ENCODE peak calls at places on chromosomes 4 and X, in ten cellular contexts. Q, E, Z, V, D, J, K, R, Y and M are unnamed samples. For H3K9me3, the result is how much of the 10 kb centered on the place peaks cover.

GRCh38 chr4:32462944-32463343 is 1742.8 kb downstream of the PCDH7 start:
- DNase-seq in Q (no peak), E (no peak), Z (no peak), V (peak), D (no peak), J (no peak), K (no peak), R (no peak), Y (no peak), M (no peak)

GRCh38 chrX:102985182-102985581 is 48.1 kb downstream of the RAB40AL start:
- DNase-seq in Q (no peak), E (no peak), Z (no peak), V (no peak), D (no peak), J (no peak), K (no peak), R (no peak), Y (no peak), M (no peak)

GRCh38 chrX:123108513-123109427 is 75.3 kb upstream of the GRIA3 start:
- DNase-seq in Q (no peak), E (no peak), Z (no peak), V (no peak), D (no peak), J (no peak), K (no peak), R (no peak), Y (no peak), M (no peak)

GRCh38 chr4:186020793-186021407 is 48.1 kb upstream of the TLR3 start:
- DNase-seq in Q (no peak), E (no peak), Z (no peak), V (no peak), D (no peak), J (no peak), K (no peak), R (no peak), Y (no peak), M (no peak)

GRCh38 chrX:43239356-43239755 is 416.7 kb upstream of the MAOA start:
- DNase-seq in Q (no peak), E (no peak), Z (no peak), V (no peak), D (no peak), J (no peak), K (no peak), R (no peak), Y (no peak), M (no peak)

GRCh38 chrX:138877746-138878145 is 166.2 kb upstream of the FGF13 start:
- DNase-seq in Q (no peak), E (no peak), Z (peak), V (no peak), D (no peak), J (no peak), K (no peak), R (no peak), Y (no peak), M (no peak)

GRCh38 chr4:6020633-6021032 is 2.4 kb upstream of the C4orf50 start:
- DNase-seq in Q (no peak), E (no peak), Z (no peak), V (no peak), D (no peak), J (no peak), K (no peak), R (no peak), Y (no peak), M (peak)

GRCh38 chr4:73499996-73500765 is 18.6 kb downstream of the AFM start:
- DNase-seq in Q (no peak), E (no peak), Z (no peak), V (no peak), D (no peak), J (peak), K (no peak), R (no peak), Y (peak), M (no peak)

GRCh38 chr4:10162341-10163000 is 45.9 kb upstream of the WDR1 start:
- DNase-seq in Q (no peak), E (no peak), Z (no peak), V (no peak), D (no peak), J (no peak), K (no peak), R (no peak), Y (peak), M (no peak)

GRCh38 chr4:7396186-7396585 is 38.5 kb downstream of the PSAPL1 start:
- DNase-seq in Q (no peak), E (no peak), Z (no peak), V (no peak), D (no peak), J (no peak), K (no peak), R (no peak), Y (no peak), M (no peak)

GRCh38 chr4:177557416-177557815 is 115.2 kb upstream of the AGA start:
- DNase-seq in Q (no peak), E (no peak), Z (no peak), V (no peak), D (no peak), J (no peak), K (no peak), R (no peak), Y (no peak), M (peak)

GRCh38 chr4:16205298-16206164 is 20.7 kb downstream of the TAPT1 start:
- DNase-seq in Q (peak), E (no peak), Z (no peak), V (peak), D (no peak), J (peak), K (peak), R (no peak), Y (peak), M (no peak)

GRCh38 chr4:8118531-8118930 is 40.1 kb downstream of the ABLIM2 start:
- DNase-seq in Q (no peak), E (no peak), Z (no peak), V (no peak), D (no peak), J (no peak), K (no peak), R (no peak), Y (no peak), M (peak)

GRCh38 chr4:137688651-137689050 is 156.4 kb upstream of the PCDH18 start:
- DNase-seq in Q (no peak), E (no peak), Z (no peak), V (no peak), D (no peak), J (no peak), K (no peak), R (no peak), Y (no peak), M (no peak)

GRCh38 chrX:53631156-53631555 is 55.4 kb downstream of the HUWE1 start:
- DNase-seq in Q (no peak), E (no peak), Z (peak), V (no peak), D (no peak), J (peak), K (no peak), R (no peak), Y (no peak), M (no peak)
- H3K9me3 ChIP-seq in Q (under half), E (under half), Z (under half), V (under half), D (under half), J (under half), K (under half), R (under half), Y (under half), M (under half)

DNA sequence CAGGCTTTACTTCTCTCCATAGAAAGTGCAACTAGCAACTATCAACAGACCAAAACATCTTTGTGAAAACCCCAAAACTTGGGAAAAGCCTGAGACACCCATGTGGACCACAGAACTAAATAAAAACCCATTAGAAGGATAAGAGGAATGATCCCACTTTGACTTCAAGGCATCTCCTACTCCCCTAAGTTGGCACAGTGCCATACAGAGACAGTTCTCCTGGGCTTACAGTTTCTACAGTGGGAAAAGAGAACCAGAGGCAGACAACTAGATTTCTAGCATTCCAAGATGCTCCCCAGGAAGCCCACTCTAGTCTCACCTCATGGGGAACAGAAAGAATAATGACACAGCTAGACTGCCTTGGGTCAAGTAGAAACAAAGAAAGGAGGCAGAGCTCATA is 20.4 kb downstream of the TMLHE start:
- DNase-seq in Q (no peak), E (no peak), Z (no peak), V (no peak), D (no peak), J (peak), K (no peak), R (no peak), Y (no peak), M (no peak)
- H3K9me3 ChIP-seq in Q (under half), E (under half), Z (under half), V (under half), D (under half), J (half or more), K (under half), R (under half), Y (under half), M (under half)

DNA sequence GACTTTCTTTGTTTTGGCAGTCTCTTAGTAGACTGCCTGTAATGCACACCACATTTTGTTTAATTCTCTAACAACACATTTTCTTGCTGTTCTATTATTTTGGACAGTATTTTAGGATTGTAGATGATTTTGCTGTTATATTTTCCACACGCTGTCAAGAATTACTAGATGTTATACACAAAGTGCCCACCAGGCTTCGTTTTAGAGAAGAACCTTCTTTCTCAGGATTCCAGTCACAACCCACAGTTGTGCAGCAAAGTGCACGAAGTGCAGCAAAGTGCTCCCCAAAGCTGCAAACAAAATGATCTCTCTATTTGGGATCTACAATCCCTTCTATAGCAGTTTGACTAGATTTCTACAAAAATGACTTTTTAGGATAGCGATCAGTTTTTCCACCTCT is 2.4 kb downstream of the ZNF141 start:
- DNase-seq in Q (no peak), E (no peak), Z (no peak), V (peak), D (no peak), J (no peak), K (no peak), R (no peak), Y (no peak), M (no peak)
- H3K9me3 ChIP-seq in Q (under half), E (under half), Z (under half), V (under half), D (under half), J (half or more), K (under half), R (under half), Y (under half), M (under half)

GRCh38 chr4:99013884-99014523 is 18.5 kb downstream of the METAP1 start:
- DNase-seq in Q (no peak), E (no peak), Z (no peak), V (no peak), D (no peak), J (no peak), K (no peak), R (no peak), Y (no peak), M (no peak)

GRCh38 chr4:99011910-99012309 is 16.4 kb downstream of the METAP1 start:
- DNase-seq in Q (no peak), E (no peak), Z (no peak), V (no peak), D (no peak), J (no peak), K (no peak), R (no peak), Y (no peak), M (no peak)

GRCh38 chr4:99008051-99008450 is 12.5 kb downstream of the METAP1 start:
- DNase-seq in Q (no peak), E (no peak), Z (no peak), V (no peak), D (no peak), J (no peak), K (no peak), R (no peak), Y (no peak), M (no peak)

DNA sequence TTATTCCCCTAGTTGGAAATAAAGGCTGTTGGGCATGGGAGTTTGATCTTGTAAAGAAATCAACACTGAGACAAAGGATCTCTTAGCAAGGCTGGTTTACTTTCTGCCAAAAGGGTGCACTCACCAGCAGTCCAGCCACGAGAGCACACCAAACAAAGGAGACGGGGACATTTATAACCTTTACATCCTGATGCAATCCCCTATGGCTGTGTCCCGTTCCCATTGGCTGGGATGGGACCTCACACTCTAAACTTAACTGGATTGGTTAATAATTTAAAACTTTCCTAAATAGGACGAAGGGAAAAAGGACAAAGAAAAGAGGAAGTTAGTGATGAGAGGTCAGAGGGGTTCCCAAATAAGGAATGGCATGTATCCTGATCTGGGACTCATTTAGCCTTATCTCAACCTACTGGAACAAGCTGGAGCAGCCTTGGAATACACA is 17.9 kb downstream of the METAP1 start:
- DNase-seq in Q (no peak), E (no peak), Z (peak), V (no peak), D (no peak), J (no peak), K (no peak), R (no peak), Y (no peak), M (no peak)
- H3K9me3 ChIP-seq in Q (under half), E (under half), Z (under half), V (under half), D (under half), J (under half), K (under half), R (under half), Y (under half), M (under half)

GRCh38 chrX:865422-865821 is 234.8 kb downstream of the SHOX start:
- DNase-seq in Q (no peak), E (no peak), Z (no peak), V (no peak), D (no peak), J (no peak), K (no peak), R (no peak), Y (no peak), M (no peak)
- H3K9me3 ChIP-seq in Q (under half), E (under half), Z (under half), V (under half), D (under half), J (under half), K (under half), R (under half), Y (under half), M (under half)

GRCh38 chrX:63754860-63755579 is 30.0 kb downstream of the ARHGEF9 start:
- DNase-seq in Q (peak), E (peak), Z (peak), V (peak), D (peak), J (peak), K (peak), R (peak), Y (peak), M (peak)
- H3K9me3 ChIP-seq in Q (under half), E (under half), Z (under half), V (under half), D (under half), J (under half), K (under half), R (under half), Y (under half), M (under half)

GRCh38 chr4:22986262-22986661 is 293.5 kb downstream of the GBA3 start:
- DNase-seq in Q (no peak), E (no peak), Z (no peak), V (no peak), D (no peak), J (no peak), K (no peak), R (no peak), Y (no peak), M (no peak)

GRCh38 chr4:22987861-22988260 is 295.1 kb downstream of the GBA3 start:
- DNase-seq in Q (no peak), E (no peak), Z (peak), V (no peak), D (no peak), J (peak), K (no peak), R (no peak), Y (no peak), M (no peak)

GRCh38 chr4:22991576-22991975 is 298.8 kb downstream of the GBA3 start:
- DNase-seq in Q (no peak), E (no peak), Z (peak), V (no peak), D (no peak), J (no peak), K (no peak), R (no peak), Y (no peak), M (no peak)

GRCh38 chr4:22986881-22987280 is 294.1 kb downstream of the GBA3 start:
- DNase-seq in Q (no peak), E (no peak), Z (peak), V (no peak), D (no peak), J (no peak), K (no peak), R (no peak), Y (no peak), M (no peak)

DNA sequence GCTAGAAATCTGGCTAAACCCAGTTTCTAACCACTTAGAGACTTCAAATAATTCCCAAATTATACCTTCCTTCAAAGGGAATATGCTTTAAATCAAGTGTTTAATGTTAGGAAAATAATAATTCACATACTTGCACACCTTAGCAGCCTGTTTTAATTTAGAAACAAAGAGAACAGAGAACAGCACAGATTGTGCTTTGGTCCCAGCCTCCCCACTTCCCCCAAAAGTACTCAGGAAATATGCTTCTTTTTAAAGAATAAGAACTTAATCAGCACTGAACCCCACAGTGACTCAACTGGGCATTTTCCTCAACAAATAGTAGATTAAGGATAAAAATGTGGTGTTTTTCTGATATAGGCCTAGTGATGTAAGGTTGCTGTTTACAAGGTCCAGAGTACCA is 295.8 kb downstream of the GBA3 start:
- DNase-seq in Q (no peak), E (no peak), Z (peak), V (no peak), D (no peak), J (no peak), K (no peak), R (no peak), Y (no peak), M (no peak)
- H3K9me3 ChIP-seq in Q (under half), E (under half), Z (under half), V (under half), D (under half), J (under half), K (under half), R (under half), Y (under half), M (under half)

DNA sequence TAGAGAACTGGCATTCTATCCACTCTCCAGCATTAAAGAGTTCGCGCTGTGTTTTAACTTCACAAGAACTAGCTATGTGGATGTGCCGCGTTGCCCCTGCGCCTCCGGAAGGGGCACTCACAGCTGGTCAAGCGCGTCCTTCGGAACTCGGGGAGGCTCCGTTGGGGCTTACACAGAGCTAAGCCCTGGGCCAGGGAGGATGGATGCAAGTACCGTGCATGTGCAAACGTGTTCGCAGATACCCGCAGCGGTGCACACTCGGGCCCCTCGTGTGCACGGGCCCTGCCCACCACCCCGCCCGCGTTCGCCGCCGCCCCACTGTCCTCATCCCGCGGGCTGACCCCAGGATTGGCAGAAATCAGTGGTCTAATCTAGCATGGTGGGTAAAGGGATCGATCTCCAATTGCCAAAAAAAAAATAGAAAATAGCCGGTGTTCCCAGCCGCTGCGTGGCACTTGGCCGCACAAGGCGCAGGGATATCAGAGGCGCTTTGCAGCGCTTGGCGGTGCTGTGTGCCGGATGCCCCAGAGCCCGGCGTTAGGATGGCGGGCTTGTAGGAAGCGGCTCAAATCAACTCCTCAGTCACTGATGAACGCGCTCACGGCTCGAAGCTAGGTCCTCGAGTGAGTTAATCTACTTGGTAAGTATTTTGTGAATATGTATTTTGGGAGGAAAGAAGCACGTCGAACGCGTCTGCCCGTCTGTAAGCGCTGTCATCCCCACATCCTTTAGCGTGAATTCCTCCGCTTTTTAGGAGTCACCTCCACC is 988 bp upstream of the PCDH10 start:
- DNase-seq in Q (no peak), E (no peak), Z (peak), V (no peak), D (no peak), J (peak), K (no peak), R (peak), Y (no peak), M (peak)
- H3K9me3 ChIP-seq in Q (under half), E (under half), Z (under half), V (under half), D (under half), J (under half), K (under half), R (under half), Y (under half), M (under half)

DNA sequence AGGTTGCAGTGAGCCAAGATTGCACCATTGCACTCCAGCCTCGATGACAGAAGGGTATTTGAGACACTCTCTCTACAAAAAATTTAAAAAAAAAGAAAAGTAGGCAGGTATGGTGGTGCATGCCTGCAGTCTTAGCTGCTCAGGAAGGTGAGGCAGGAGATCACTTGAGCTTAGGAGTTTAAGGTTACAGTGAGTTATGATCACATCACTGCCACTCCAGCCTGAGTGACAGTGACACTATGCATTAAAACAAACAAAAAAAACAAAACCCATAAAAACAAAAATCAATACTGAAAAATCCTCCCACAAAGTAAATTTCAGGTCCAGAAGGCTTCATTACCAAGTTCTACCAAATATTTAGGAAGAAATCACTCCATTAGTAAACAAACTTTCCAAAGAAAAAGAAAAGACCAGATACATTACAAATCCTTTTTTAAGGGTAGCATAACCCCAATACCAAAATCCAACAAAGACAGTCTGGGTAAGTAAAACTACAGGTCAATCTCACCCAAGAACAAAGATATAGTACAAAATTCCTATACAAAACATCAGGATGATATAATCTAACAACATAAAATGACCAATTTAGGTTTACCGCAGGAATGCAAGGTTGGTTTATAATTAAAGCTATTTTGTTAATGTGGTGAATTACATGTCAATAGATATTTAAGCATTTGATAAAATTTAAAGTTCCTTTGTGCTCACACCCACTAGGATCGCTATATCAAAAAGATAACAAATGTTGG is 11.7 kb downstream of the NELFA start:
- DNase-seq in Q (no peak), E (no peak), Z (no peak), V (no peak), D (no peak), J (no peak), K (no peak), R (no peak), Y (no peak), M (no peak)
- H3K9me3 ChIP-seq in Q (under half), E (under half), Z (under half), V (under half), D (under half), J (under half), K (under half), R (under half), Y (under half), M (under half)

GRCh38 chr4:24932831-24933230 is 20.0 kb upstream of the CCDC149 start:
- DNase-seq in Q (no peak), E (no peak), Z (peak), V (no peak), D (no peak), J (no peak), K (no peak), R (no peak), Y (no peak), M (no peak)
- H3K9me3 ChIP-seq in Q (under half), E (under half), Z (under half), V (under half), D (under half), J (under half), K (under half), R (under half), Y (under half), M (under half)